ENCODE peak calls at places on chromosomes 5 and 9, in nine cellular contexts. G, K, C, S, P, A, Q, Y and I are unnamed samples.

GRCh38 chr9:87497604-87498045 is at the start of gene DAPK1:
- DNase-seq in G (peak), K (no peak), C (peak), S (peak), P (no peak), A (peak), Q (no peak), Y (no peak), I (peak)

GRCh38 chr5:73603998-73604397 is 22.0 kb upstream of the ARHGEF28 start:
- DNase-seq in G (no peak), K (no peak), C (no peak), S (no peak), P (no peak), A (no peak), Q (no peak), Y (no peak), I (no peak)

GRCh38 chr9:18928711-18929110 is 104.3 kb downstream of the SAXO1 start:
- DNase-seq in G (no peak), K (no peak), C (no peak), S (no peak), P (no peak), A (no peak), Q (peak), Y (no peak), I (no peak)

GRCh38 chr9:22159590-22159989 is 150.5 kb upstream of the CDKN2B start:
- DNase-seq in G (no peak), K (no peak), C (peak), S (no peak), P (no peak), A (no peak), Q (no peak), Y (no peak), I (no peak)

GRCh38 chr5:40570408-40571129 is 109.1 kb upstream of the PTGER4 start:
- DNase-seq in G (peak), K (no peak), C (no peak), S (no peak), P (no peak), A (no peak), Q (peak), Y (no peak), I (no peak)

GRCh38 chr5:134020188-134020587 is 15.4 kb upstream of the VDAC1 start:
- DNase-seq in G (no peak), K (no peak), C (peak), S (peak), P (no peak), A (no peak), Q (no peak), Y (no peak), I (no peak)

GRCh38 chr9:134733480-134734232 is 92.1 kb downstream of the COL5A1 start:
- DNase-seq in G (no peak), K (no peak), C (no peak), S (no peak), P (no peak), A (no peak), Q (no peak), Y (no peak), I (no peak)

GRCh38 chr5:174337276-174338203 is 292.0 kb downstream of the NSG2 start:
- DNase-seq in G (no peak), K (no peak), C (no peak), S (no peak), P (no peak), A (no peak), Q (no peak), Y (no peak), I (no peak)

GRCh38 chr5:57082441-57083067 is 91.3 kb upstream of the GPBP1 start:
- DNase-seq in G (no peak), K (no peak), C (peak), S (no peak), P (no peak), A (no peak), Q (peak), Y (no peak), I (no peak)

GRCh38 chr9:76927540-76928240 is 21.8 kb upstream of the PRUNE2 start:
- DNase-seq in G (no peak), K (no peak), C (no peak), S (no peak), P (no peak), A (no peak), Q (peak), Y (no peak), I (no peak)

GRCh38 chr9:132877447-132877817 is 652 bp downstream of the AK8 start:
- DNase-seq in G (peak), K (no peak), C (no peak), S (no peak), P (no peak), A (no peak), Q (no peak), Y (no peak), I (no peak)

GRCh38 chr9:121725008-121725795 is 73.8 kb downstream of the DAB2IP start:
- DNase-seq in G (no peak), K (peak), C (no peak), S (no peak), P (no peak), A (peak), Q (peak), Y (peak), I (no peak)

GRCh38 chr9:108707120-108707519 is 148.7 kb downstream of the ACTL7B start:
- DNase-seq in G (no peak), K (no peak), C (no peak), S (no peak), P (no peak), A (no peak), Q (no peak), Y (no peak), I (no peak)